ENCODE peak calls at places on chromosomes 11 and 22, in seven cellular contexts. S is cardiac fibroblast; U is astrocyte of the spinal cord; G is heart left ventricle; W is PC-3; L is HCT116; X is activated CD4-positive, alpha-beta memory T cell treated with anti-CD3 and anti-CD28 coated beads for 36 hours. Q is an unnamed sample.

GRCh38 chr11:83070044-83070877 is 1.4 kb downstream of the RAB30 start:
- DNase-seq in S (peak), U (peak), G (no peak), W (peak), L (no peak), X (no peak), Q (peak)

GRCh38 chr11:1460396-1460795 is 26.2 kb downstream of the MOB2 start:
- DNase-seq in S (peak), U (no peak), G (no peak), W (no peak), L (no peak), X (no peak), Q (no peak)

GRCh38 chr22:39414886-39415285 is 15.3 kb downstream of the TAB1 start:
- DNase-seq in S (no peak), U (no peak), G (no peak), W (no peak), L (no peak), X (no peak), Q (no peak)

GRCh38 chr11:14244926-14245325 is 114.1 kb downstream of the RRAS2 start:
- DNase-seq in S (no peak), U (no peak), G (no peak), W (no peak), L (no peak), X (no peak), Q (no peak)

GRCh38 chr11:71580057-71581003 is 2.3 kb downstream of the KRTAP5-11 start:
- DNase-seq in S (peak), U (peak), G (no peak), W (peak), L (peak), X (peak), Q (peak)

GRCh38 chr11:117820516-117820915 is 4.0 kb downstream of the FXYD2 start:
- DNase-seq in S (no peak), U (no peak), G (peak), W (no peak), L (no peak), X (no peak), Q (no peak)

GRCh38 chr11:132060546-132060945 is 690.1 kb downstream of the NTM start:
- DNase-seq in S (no peak), U (no peak), G (no peak), W (peak), L (no peak), X (no peak), Q (peak)

GRCh38 chr11:60924110-60924905 is at the start of gene TMEM132A:
- DNase-seq in S (peak), U (peak), G (peak), W (peak), L (peak), X (no peak), Q (peak)

GRCh38 chr11:113675003-113675471 is 31.1 kb downstream of the TMPRSS5 start:
- DNase-seq in S (peak), U (peak), G (no peak), W (peak), L (no peak), X (peak), Q (peak)

GRCh38 chr22:18965526-18966421 is 29.7 kb upstream of the PRODH start:
- DNase-seq in S (no peak), U (no peak), G (peak), W (no peak), L (no peak), X (no peak), Q (no peak)

GRCh38 chr11:115504279-115505158 is at the start of gene CADM1:
- DNase-seq in S (peak), U (peak), G (peak), W (peak), L (no peak), X (peak), Q (peak)

GRCh38 chr11:40393511-40393910 is 1065.9 kb downstream of the LRRC4C start:
- DNase-seq in S (no peak), U (no peak), G (no peak), W (no peak), L (no peak), X (no peak), Q (no peak)

GRCh38 chr11:71554996-71555395 is 6.8 kb downstream of the KRTAP5-9 start:
- DNase-seq in S (no peak), U (no peak), G (no peak), W (no peak), L (no peak), X (no peak), Q (no peak)

GRCh38 chr22:37314315-37315046 is 32.2 kb downstream of the CYTH4 start:
- DNase-seq in S (no peak), U (no peak), G (peak), W (no peak), L (no peak), X (peak), Q (no peak)